ENCODE peak calls at places on chromosomes 6 and 20, in four cellular contexts. H is brain microvascular endothelial cell, X is body of pancreas, V is activated B cell treated with CpG ODN at 0.5 μM for 24 hours. K is an unnamed sample.

GRCh38 chr6:158560787-158561246 is 926 bp downstream of the TMEM181 start:
- DNase-seq in V (peak), X (peak), H (no peak), K (no peak)

GRCh38 chr6:169624785-169625184 is 77.0 kb downstream of the WDR27 start:
- DNase-seq in H (no peak), X (no peak), V (no peak), K (no peak)

GRCh38 chr20:21322921-21323321 is 19.8 kb downstream of the XRN2 start:
- DNase-seq in V (no peak), H (peak), X (no peak), K (no peak)

GRCh38 chr20:24648919-24649318 is 179.5 kb downstream of the SYNDIG1 start:
- DNase-seq in H (no peak), V (no peak), X (no peak), K (no peak)

GRCh38 chr6:113901482-113901881 is 44.3 kb downstream of the MARCKS start:
- DNase-seq in X (no peak), H (peak), V (no peak), K (no peak)

GRCh38 chr6:106715922-106716321 is 86.5 kb downstream of the QRSL1 start:
- DNase-seq in X (no peak), V (no peak), H (no peak), K (no peak)

GRCh38 chr6:152716322-152716721 is 18.6 kb downstream of the MYCT1 start:
- DNase-seq in H (no peak), X (no peak), V (no peak), K (no peak)

GRCh38 chr6:77030929-77031674 is 432.2 kb downstream of the HTR1B start:
- DNase-seq in H (peak), X (no peak), V (no peak), K (no peak)

GRCh38 chr6:119720160-119720559 is 370.6 kb upstream of the MAN1A1 start:
- DNase-seq in X (no peak), V (no peak), H (no peak), K (no peak)

GRCh38 chr20:16975682-16976081 is 227.5 kb downstream of the OTOR start:
- DNase-seq in X (no peak), V (no peak), H (no peak), K (no peak)

GRCh38 chr6:20952605-20953004 is 418.3 kb downstream of the CDKAL1 start:
- DNase-seq in V (no peak), X (no peak), H (peak), K (no peak)

GRCh38 chr6:6407061-6407723 is 86.7 kb upstream of the F13A1 start:
- DNase-seq in H (no peak), X (no peak), V (no peak), K (no peak)

GRCh38 chr6:110256366-110256765 is 76.1 kb downstream of the CDC40 start:
- DNase-seq in V (no peak), H (no peak), X (no peak), K (no peak)

GRCh38 chr6:108966855-108967755 is 118.9 kb downstream of the ARMC2 start:
- DNase-seq in X (no peak), V (no peak), H (peak), K (peak)

GRCh38 chr20:18172379-18172778 is 34.7 kb downstream of the KAT14 start:
- DNase-seq in V (no peak), X (no peak), H (no peak), K (no peak)

GRCh38 chr6:36727491-36728021 is 29.9 kb downstream of the RAB44 start:
- DNase-seq in X (no peak), H (peak), V (no peak), K (peak)

DNA sequence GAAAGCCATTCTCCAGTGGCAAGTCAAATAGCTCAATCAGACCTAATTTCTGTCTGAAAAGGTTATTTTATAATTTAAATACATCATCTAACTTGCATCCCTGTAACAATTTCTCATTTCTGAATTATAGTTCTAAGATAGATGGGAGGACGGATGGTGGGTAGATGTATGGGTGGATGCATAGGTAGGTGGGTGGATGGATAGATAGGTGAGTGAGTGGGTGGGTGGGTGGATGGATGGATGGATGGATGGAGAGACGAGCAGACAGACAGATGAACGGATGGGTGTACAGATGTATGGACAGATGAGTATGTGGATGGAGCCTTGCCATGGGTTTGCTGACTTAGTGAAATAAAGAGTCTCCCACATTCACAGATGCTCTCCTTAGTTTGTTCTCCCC is 20.0 kb downstream of the PDE10A start:
- DNase-seq in V (no peak), X (no peak), H (no peak), K (no peak)
- TF ChIP-seq CTCF in V (no peak), X (no peak), H (no peak), K (no peak)

GRCh38 chr6:104940881-104941693 is 15.8 kb upstream of the LIN28B start:
- DNase-seq in H (no peak), V (no peak), X (peak), K (no peak)

GRCh38 chr6:104936766-104937535 is 20.0 kb upstream of the LIN28B start:
- DNase-seq in X (no peak), H (no peak), V (no peak), K (no peak)

GRCh38 chr6:104940238-104940880 is 16.5 kb upstream of the LIN28B start:
- DNase-seq in H (no peak), V (no peak), X (no peak), K (no peak)

GRCh38 chr6:104943781-104944180 is 13.1 kb upstream of the LIN28B start:
- DNase-seq in X (no peak), V (no peak), H (peak), K (no peak)

GRCh38 chr6:104941694-104942177 is 15.2 kb upstream of the LIN28B start:
- DNase-seq in V (no peak), H (no peak), X (no peak), K (no peak)
- TF ChIP-seq CTCF in V (no peak), H (no peak), X (no peak), K (peak)

GRCh38 chr6:163583558-163583957 is 169.0 kb downstream of the QKI start:
- DNase-seq in H (no peak), X (no peak), V (no peak), K (no peak)

GRCh38 chr6:163580311-163581030 is 166.0 kb downstream of the QKI start:
- DNase-seq in H (no peak), X (no peak), V (no peak), K (no peak)

GRCh38 chr6:163577404-163577803 is 162.9 kb downstream of the QKI start:
- DNase-seq in H (no peak), X (no peak), V (no peak), K (no peak)

GRCh38 chr6:163579111-163579879 is 164.8 kb downstream of the QKI start:
- DNase-seq in H (no peak), X (no peak), V (no peak), K (no peak)

GRCh38 chr6:163579880-163580295 is 165.4 kb downstream of the QKI start:
- DNase-seq in X (peak), H (no peak), V (no peak), K (no peak)
- TF ChIP-seq CTCF in X (no peak), H (peak), V (no peak), K (no peak)

DNA sequence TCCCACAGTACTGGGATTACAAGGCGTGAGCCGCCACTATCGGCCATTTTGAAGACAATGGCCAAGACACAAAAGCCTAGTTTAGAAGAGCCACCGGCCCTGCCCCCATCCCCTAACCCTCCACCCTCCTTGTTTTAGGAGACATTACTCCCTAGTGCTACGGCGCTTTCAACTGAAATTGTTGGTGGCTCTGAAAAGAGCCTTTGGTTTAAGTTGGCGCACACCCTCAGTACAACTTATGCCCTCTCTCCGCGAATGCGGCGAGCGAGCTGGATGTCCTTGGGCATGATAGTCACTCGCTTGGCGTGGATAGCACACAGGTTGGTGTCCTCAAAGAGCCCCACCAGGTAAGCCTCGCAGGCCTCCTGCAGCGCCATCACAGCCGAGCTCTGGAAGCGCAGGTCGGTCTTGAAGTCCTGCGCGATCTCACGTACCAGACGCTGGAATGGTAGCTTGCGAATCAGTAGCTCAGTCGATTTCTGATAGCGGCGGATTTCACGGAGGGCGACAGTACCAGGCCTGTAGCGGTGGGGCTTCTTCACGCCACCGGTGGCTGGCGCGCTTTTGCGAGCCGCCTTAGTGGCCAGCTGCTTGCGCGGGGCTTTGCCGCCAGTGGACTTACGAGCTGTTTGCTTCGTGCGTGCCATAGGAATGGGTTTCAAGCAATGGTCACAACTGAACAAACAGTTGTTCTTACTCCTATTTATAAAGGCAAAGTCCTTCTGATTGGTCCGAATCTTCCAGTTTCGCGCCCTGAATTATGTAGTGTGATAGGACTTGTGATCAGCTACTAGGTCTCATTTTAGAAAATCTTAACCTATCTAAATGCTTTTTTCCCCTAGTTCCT is 114.8 kb upstream of the BTN3A2 start:
- DNase-seq in V (peak), H (peak), X (peak), K (peak)
- TF ChIP-seq CTCF in V (no peak), H (peak), X (no peak), K (peak)

DNA sequence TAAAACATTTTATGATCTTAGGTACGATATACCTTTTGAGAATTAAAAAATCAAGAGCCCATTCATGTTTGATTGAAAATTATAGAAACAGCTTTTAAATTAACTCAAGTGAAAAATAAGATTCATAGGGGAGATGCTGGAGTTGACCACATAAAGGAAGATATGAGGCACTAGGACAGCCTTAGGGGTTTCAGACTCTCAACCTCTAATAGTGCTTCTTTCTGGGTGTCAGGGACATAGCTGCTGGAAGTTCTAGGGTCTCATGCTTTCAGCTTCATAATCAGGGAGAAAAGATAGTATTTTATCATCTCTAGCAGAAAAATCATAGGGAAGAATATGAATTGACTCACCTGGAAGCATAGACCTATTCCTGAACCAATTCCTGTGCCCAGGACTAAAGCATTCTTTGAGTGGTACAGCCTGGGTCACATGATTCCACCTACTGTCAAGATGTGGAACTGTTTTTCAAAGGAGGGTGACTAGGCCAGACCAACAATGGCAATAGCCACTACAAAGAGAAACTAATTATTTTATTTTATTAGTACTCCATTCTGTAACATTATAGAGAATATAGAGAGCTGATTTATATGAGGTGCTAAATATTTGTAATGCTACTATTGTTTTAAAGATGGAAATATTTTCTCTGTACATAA is 27.8 kb upstream of the CENPW start:
- DNase-seq in X (no peak), H (no peak), V (no peak), K (no peak)
- TF ChIP-seq CTCF in X (no peak), H (peak), V (no peak), K (peak)

GRCh38 chr20:44849712-44850111 is 35.8 kb upstream of the YWHAB start:
- DNase-seq in H (no peak), V (no peak), X (no peak), K (no peak)
- TF ChIP-seq CTCF in H (no peak), V (no peak), X (no peak), K (no peak)

DNA sequence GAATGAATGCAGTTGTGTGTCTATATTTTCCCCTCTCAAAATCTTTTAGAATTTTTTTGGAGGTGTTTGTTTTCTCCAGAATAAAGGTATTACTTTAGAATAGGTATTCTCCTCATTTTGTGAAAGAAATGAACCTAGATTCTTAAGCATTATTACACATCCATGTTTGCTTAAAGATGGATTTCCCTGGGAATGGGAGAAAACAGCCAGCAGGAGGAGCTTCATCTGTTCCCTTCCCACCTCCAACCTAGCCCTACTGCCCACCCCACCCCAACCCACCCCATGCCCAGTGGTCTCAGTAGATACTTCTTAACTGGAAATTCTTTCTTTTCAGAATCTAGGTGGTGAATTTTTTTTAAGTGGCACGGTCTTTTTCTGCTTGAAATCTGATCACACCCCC is 127.8 kb downstream of the CD109 start:
- DNase-seq in X (no peak), H (no peak), V (no peak), K (no peak)
- TF ChIP-seq CTCF in X (no peak), H (peak), V (no peak), K (no peak)

GRCh38 chr6:47787620-47788497 is 6.0 kb downstream of the OPN5 start:
- DNase-seq in X (peak), V (peak), H (peak), K (peak)
- TF ChIP-seq CTCF in X (peak), V (no peak), H (peak), K (peak)

GRCh38 chr6:47111685-47112084 is 69.6 kb upstream of the ADGRF1 start:
- DNase-seq in H (peak), V (no peak), X (no peak), K (no peak)
- TF ChIP-seq CTCF in H (no peak), V (no peak), X (no peak), K (no peak)